ENCODE peak calls at places on chromosome 5, in four cellular contexts. I is stimulated activated CD8-positive, alpha-beta memory T cell treated with anti-CD3 and anti-CD28 coated beads, Interleukin-4, amount 100 ng/mL, for 4 hours; F is NCI-H524; Q is psoas muscle. M is an unnamed sample.
A peak's percentile ranks its signal among the peaks of the same experiment; 100 is the strongest.

GRCh38 chr5:39648539-39649200 is 223.9 kb upstream of the DAB2 start:
- DNase-seq in I (no peak), Q (no peak), F (no peak), M (no peak)

GRCh38 chr5:141604318-141604717 is 14.5 kb downstream of the DIAPH1 start:
- DNase-seq in I (no peak), F (no peak), Q (peak; percentile 74), M (no peak)

GRCh38 chr5:106940301-106940846 is 730.4 kb downstream of the EFNA5 start:
- DNase-seq in Q (no peak), I (no peak), F (no peak), M (no peak)

GRCh38 chr5:173743641-173744343 is 127.3 kb upstream of the BOD1 start:
- DNase-seq in F (no peak), I (no peak), Q (no peak), M (no peak)

GRCh38 chr5:179313849-179314521 is 31.3 kb downstream of the ADAMTS2 start:
- DNase-seq in Q (peak; percentile 91), F (peak; percentile 40), I (no peak), M (peak; percentile 91)

GRCh38 chr5:116750626-116751188 is 176.1 kb upstream of the SEMA6A start:
- DNase-seq in Q (no peak), F (no peak), I (no peak), M (no peak)

GRCh38 chr5:83312672-83313071 is 158.9 kb upstream of the VCAN start:
- DNase-seq in Q (no peak), I (no peak), F (no peak), M (no peak)

GRCh38 chr5:91190333-91190680 is 192.8 kb downstream of the ARRDC3 start:
- DNase-seq in Q (no peak), F (no peak), I (no peak), M (no peak)

GRCh38 chr5:135246923-135247795 is 151.9 kb downstream of the MACROH2A1 start:
- DNase-seq in Q (no peak), I (no peak), F (no peak), M (no peak)

GRCh38 chr5:124592891-124593290 is 153.5 kb downstream of the ZNF608 start:
- DNase-seq in Q (no peak), F (no peak), I (no peak), M (no peak)